ENCODE peak calls at places on chromosomes 2 and 18, in six cellular contexts. One of them, this sample, is unnamed.

GRCh38 chr18:51235011-51235789 is 37.7 kb upstream of the MEX3C start:
- DNase-seq in kidney: no peak
- DNase-seq in stimulated activated CD4-positive, alpha-beta T cell treated with anti-CD3 and anti-CD28 coated beads, Interleukin-1b, Interleukin-23, amount 100 ng/mL, for 1 hour: no peak
- DNase-seq in T-helper 2 cell: no peak
- DNase-seq in posterior vena cava: no peak
- DNase-seq in effector memory CD4-positive, alpha-beta T cell: no peak
- DNase-seq in this sample: no peak

GRCh38 chr18:36411745-36412168 is 114.2 kb downstream of the FHOD3 start:
- DNase-seq in kidney: no peak
- DNase-seq in stimulated activated CD4-positive, alpha-beta T cell treated with anti-CD3 and anti-CD28 coated beads, Interleukin-1b, Interleukin-23, amount 100 ng/mL, for 1 hour: no peak
- DNase-seq in T-helper 2 cell: no peak
- DNase-seq in posterior vena cava: no peak
- DNase-seq in effector memory CD4-positive, alpha-beta T cell: no peak
- DNase-seq in this sample: no peak

GRCh38 chr2:9532421-9532820 is 23.2 kb downstream of the ADAM17 start:
- DNase-seq in kidney: no peak
- DNase-seq in stimulated activated CD4-positive, alpha-beta T cell treated with anti-CD3 and anti-CD28 coated beads, Interleukin-1b, Interleukin-23, amount 100 ng/mL, for 1 hour: no peak
- DNase-seq in T-helper 2 cell: no peak
- DNase-seq in posterior vena cava: no peak
- DNase-seq in effector memory CD4-positive, alpha-beta T cell: no peak
- DNase-seq in this sample: no peak

GRCh38 chr18:9914584-9915290 is 921 bp downstream of the VAPA start:
- DNase-seq in kidney: peak; percentile 92
- DNase-seq in stimulated activated CD4-positive, alpha-beta T cell treated with anti-CD3 and anti-CD28 coated beads, Interleukin-1b, Interleukin-23, amount 100 ng/mL, for 1 hour: peak; percentile 44
- DNase-seq in T-helper 2 cell: peak; percentile 90
- DNase-seq in posterior vena cava: peak; percentile 91
- DNase-seq in effector memory CD4-positive, alpha-beta T cell: peak; percentile 72
- DNase-seq in this sample: peak; percentile 44

GRCh38 chr18:59551902-59552635 is 145.2 kb downstream of the CCBE1 start:
- DNase-seq in kidney: no peak
- DNase-seq in stimulated activated CD4-positive, alpha-beta T cell treated with anti-CD3 and anti-CD28 coated beads, Interleukin-1b, Interleukin-23, amount 100 ng/mL, for 1 hour: no peak
- DNase-seq in T-helper 2 cell: no peak
- DNase-seq in posterior vena cava: no peak
- DNase-seq in effector memory CD4-positive, alpha-beta T cell: no peak
- DNase-seq in this sample: no peak

GRCh38 chr2:42618972-42619371 is 50.5 kb downstream of the MTA3 start:
- DNase-seq in kidney: no peak
- DNase-seq in stimulated activated CD4-positive, alpha-beta T cell treated with anti-CD3 and anti-CD28 coated beads, Interleukin-1b, Interleukin-23, amount 100 ng/mL, for 1 hour: no peak
- DNase-seq in T-helper 2 cell: peak; percentile 68
- DNase-seq in posterior vena cava: no peak
- DNase-seq in effector memory CD4-positive, alpha-beta T cell: no peak
- DNase-seq in this sample: no peak

GRCh38 chr18:3281456-3282400 is 19.8 kb downstream of the MYL12B start:
- DNase-seq in kidney: no peak
- DNase-seq in stimulated activated CD4-positive, alpha-beta T cell treated with anti-CD3 and anti-CD28 coated beads, Interleukin-1b, Interleukin-23, amount 100 ng/mL, for 1 hour: no peak
- DNase-seq in T-helper 2 cell: peak; percentile 77
- DNase-seq in posterior vena cava: no peak
- DNase-seq in effector memory CD4-positive, alpha-beta T cell: no peak
- DNase-seq in this sample: peak; percentile 79

GRCh38 chr2:170744248-170745002 is 25.8 kb upstream of the ERICH2 start:
- DNase-seq in kidney: no peak
- DNase-seq in stimulated activated CD4-positive, alpha-beta T cell treated with anti-CD3 and anti-CD28 coated beads, Interleukin-1b, Interleukin-23, amount 100 ng/mL, for 1 hour: no peak
- DNase-seq in T-helper 2 cell: no peak
- DNase-seq in posterior vena cava: no peak
- DNase-seq in effector memory CD4-positive, alpha-beta T cell: no peak
- DNase-seq in this sample: no peak

GRCh38 chr2:207165121-207166038 is at the start of gene KLF7:
- DNase-seq in kidney: peak; percentile 87
- DNase-seq in stimulated activated CD4-positive, alpha-beta T cell treated with anti-CD3 and anti-CD28 coated beads, Interleukin-1b, Interleukin-23, amount 100 ng/mL, for 1 hour: peak; percentile 32
- DNase-seq in T-helper 2 cell: peak; percentile 86
- DNase-seq in posterior vena cava: peak; percentile 85
- DNase-seq in effector memory CD4-positive, alpha-beta T cell: peak; percentile 20
- DNase-seq in this sample: peak; percentile 56

GRCh38 chr2:113826346-113827285 is 63.3 kb upstream of the ACTR3 start:
- DNase-seq in kidney: no peak
- DNase-seq in stimulated activated CD4-positive, alpha-beta T cell treated with anti-CD3 and anti-CD28 coated beads, Interleukin-1b, Interleukin-23, amount 100 ng/mL, for 1 hour: no peak
- DNase-seq in T-helper 2 cell: no peak
- DNase-seq in posterior vena cava: no peak
- DNase-seq in effector memory CD4-positive, alpha-beta T cell: no peak
- DNase-seq in this sample: no peak

GRCh38 chr2:71240794-71241193 is 13.9 kb upstream of the PAIP2B start:
- DNase-seq in kidney: no peak
- DNase-seq in stimulated activated CD4-positive, alpha-beta T cell treated with anti-CD3 and anti-CD28 coated beads, Interleukin-1b, Interleukin-23, amount 100 ng/mL, for 1 hour: no peak
- DNase-seq in T-helper 2 cell: no peak
- DNase-seq in posterior vena cava: no peak
- DNase-seq in effector memory CD4-positive, alpha-beta T cell: no peak
- DNase-seq in this sample: no peak

GRCh38 chr2:65231892-65232477 is 4.4 kb downstream of the ACTR2 start:
- DNase-seq in kidney: no peak
- DNase-seq in stimulated activated CD4-positive, alpha-beta T cell treated with anti-CD3 and anti-CD28 coated beads, Interleukin-1b, Interleukin-23, amount 100 ng/mL, for 1 hour: no peak
- DNase-seq in T-helper 2 cell: peak; percentile 52
- DNase-seq in posterior vena cava: no peak
- DNase-seq in effector memory CD4-positive, alpha-beta T cell: peak; percentile 5
- DNase-seq in this sample: no peak

GRCh38 chr2:147623328-147623727 is 221.5 kb upstream of the ACVR2A start:
- DNase-seq in kidney: no peak
- DNase-seq in stimulated activated CD4-positive, alpha-beta T cell treated with anti-CD3 and anti-CD28 coated beads, Interleukin-1b, Interleukin-23, amount 100 ng/mL, for 1 hour: no peak
- DNase-seq in T-helper 2 cell: peak; percentile 90
- DNase-seq in posterior vena cava: no peak
- DNase-seq in effector memory CD4-positive, alpha-beta T cell: no peak
- DNase-seq in this sample: no peak

GRCh38 chr2:16170675-16171424 is 230.5 kb downstream of the MYCN start:
- DNase-seq in kidney: no peak
- DNase-seq in stimulated activated CD4-positive, alpha-beta T cell treated with anti-CD3 and anti-CD28 coated beads, Interleukin-1b, Interleukin-23, amount 100 ng/mL, for 1 hour: no peak
- DNase-seq in T-helper 2 cell: no peak
- DNase-seq in posterior vena cava: no peak
- DNase-seq in effector memory CD4-positive, alpha-beta T cell: no peak
- DNase-seq in this sample: no peak

GRCh38 chr2:70948350-70949003 is 12.8 kb downstream of the ATP6V1B1 start:
- DNase-seq in kidney: peak; percentile 90
- DNase-seq in stimulated activated CD4-positive, alpha-beta T cell treated with anti-CD3 and anti-CD28 coated beads, Interleukin-1b, Interleukin-23, amount 100 ng/mL, for 1 hour: peak; percentile 41
- DNase-seq in T-helper 2 cell: peak; percentile 61
- DNase-seq in posterior vena cava: peak; percentile 92
- DNase-seq in effector memory CD4-positive, alpha-beta T cell: peak; percentile 59
- DNase-seq in this sample: peak; percentile 77

GRCh38 chr2:187748958-187749357 is 194.7 kb upstream of the TFPI start:
- DNase-seq in kidney: no peak
- DNase-seq in stimulated activated CD4-positive, alpha-beta T cell treated with anti-CD3 and anti-CD28 coated beads, Interleukin-1b, Interleukin-23, amount 100 ng/mL, for 1 hour: no peak
- DNase-seq in T-helper 2 cell: no peak
- DNase-seq in posterior vena cava: no peak
- DNase-seq in effector memory CD4-positive, alpha-beta T cell: no peak
- DNase-seq in this sample: no peak

GRCh38 chr2:174753038-174753633 is 11.1 kb downstream of the CHRNA1 start:
- DNase-seq in kidney: no peak
- DNase-seq in stimulated activated CD4-positive, alpha-beta T cell treated with anti-CD3 and anti-CD28 coated beads, Interleukin-1b, Interleukin-23, amount 100 ng/mL, for 1 hour: no peak
- DNase-seq in T-helper 2 cell: no peak
- DNase-seq in posterior vena cava: no peak
- DNase-seq in effector memory CD4-positive, alpha-beta T cell: no peak
- DNase-seq in this sample: no peak

GRCh38 chr2:71460595-71461303 is 7.4 kb downstream of the DYSF start:
- DNase-seq in kidney: no peak
- DNase-seq in stimulated activated CD4-positive, alpha-beta T cell treated with anti-CD3 and anti-CD28 coated beads, Interleukin-1b, Interleukin-23, amount 100 ng/mL, for 1 hour: no peak
- DNase-seq in T-helper 2 cell: no peak
- DNase-seq in posterior vena cava: no peak
- DNase-seq in effector memory CD4-positive, alpha-beta T cell: no peak
- DNase-seq in this sample: no peak

GRCh38 chr18:68826111-68826510 is 28.2 kb downstream of the CCDC102B start:
- DNase-seq in kidney: no peak
- DNase-seq in stimulated activated CD4-positive, alpha-beta T cell treated with anti-CD3 and anti-CD28 coated beads, Interleukin-1b, Interleukin-23, amount 100 ng/mL, for 1 hour: no peak
- DNase-seq in T-helper 2 cell: no peak
- DNase-seq in posterior vena cava: peak; percentile 78
- DNase-seq in effector memory CD4-positive, alpha-beta T cell: no peak
- DNase-seq in this sample: no peak

GRCh38 chr2:241540766-241541561 is 17.6 kb upstream of the BOK start:
- DNase-seq in kidney: peak; percentile 85
- DNase-seq in stimulated activated CD4-positive, alpha-beta T cell treated with anti-CD3 and anti-CD28 coated beads, Interleukin-1b, Interleukin-23, amount 100 ng/mL, for 1 hour: peak; percentile 13
- DNase-seq in T-helper 2 cell: peak; percentile 44
- DNase-seq in posterior vena cava: no peak
- DNase-seq in effector memory CD4-positive, alpha-beta T cell: peak; percentile 53
- DNase-seq in this sample: peak; percentile 87

GRCh38 chr2:8515864-8516533 is 165.9 kb upstream of the ID2 start:
- DNase-seq in kidney: no peak
- DNase-seq in stimulated activated CD4-positive, alpha-beta T cell treated with anti-CD3 and anti-CD28 coated beads, Interleukin-1b, Interleukin-23, amount 100 ng/mL, for 1 hour: no peak
- DNase-seq in T-helper 2 cell: peak; percentile 61
- DNase-seq in posterior vena cava: peak; percentile 35
- DNase-seq in effector memory CD4-positive, alpha-beta T cell: no peak
- DNase-seq in this sample: no peak

GRCh38 chr2:50438293-50438692 is 593.6 kb downstream of the NRXN1 start:
- DNase-seq in kidney: no peak
- DNase-seq in stimulated activated CD4-positive, alpha-beta T cell treated with anti-CD3 and anti-CD28 coated beads, Interleukin-1b, Interleukin-23, amount 100 ng/mL, for 1 hour: no peak
- DNase-seq in T-helper 2 cell: no peak
- DNase-seq in posterior vena cava: no peak
- DNase-seq in effector memory CD4-positive, alpha-beta T cell: no peak
- DNase-seq in this sample: peak; percentile 48

GRCh38 chr18:12336887-12337286 is 28.8 kb downstream of the TUBB6 start:
- DNase-seq in kidney: no peak
- DNase-seq in stimulated activated CD4-positive, alpha-beta T cell treated with anti-CD3 and anti-CD28 coated beads, Interleukin-1b, Interleukin-23, amount 100 ng/mL, for 1 hour: no peak
- DNase-seq in T-helper 2 cell: no peak
- DNase-seq in posterior vena cava: no peak
- DNase-seq in effector memory CD4-positive, alpha-beta T cell: no peak
- DNase-seq in this sample: no peak

GRCh38 chr2:216519154-216519762 is 20.6 kb downstream of the RPL37A start:
- DNase-seq in kidney: no peak
- DNase-seq in stimulated activated CD4-positive, alpha-beta T cell treated with anti-CD3 and anti-CD28 coated beads, Interleukin-1b, Interleukin-23, amount 100 ng/mL, for 1 hour: no peak
- DNase-seq in T-helper 2 cell: peak; percentile 65
- DNase-seq in posterior vena cava: no peak
- DNase-seq in effector memory CD4-positive, alpha-beta T cell: no peak
- DNase-seq in this sample: peak; percentile 69

GRCh38 chr18:49664086-49664890 is 102.4 kb downstream of the LIPG start:
- DNase-seq in kidney: no peak
- DNase-seq in stimulated activated CD4-positive, alpha-beta T cell treated with anti-CD3 and anti-CD28 coated beads, Interleukin-1b, Interleukin-23, amount 100 ng/mL, for 1 hour: no peak
- DNase-seq in T-helper 2 cell: no peak
- DNase-seq in posterior vena cava: no peak
- DNase-seq in effector memory CD4-positive, alpha-beta T cell: no peak
- DNase-seq in this sample: no peak

GRCh38 chr2:47257837-47258436 is 102.8 kb upstream of the STPG4 start:
- DNase-seq in kidney: no peak
- DNase-seq in stimulated activated CD4-positive, alpha-beta T cell treated with anti-CD3 and anti-CD28 coated beads, Interleukin-1b, Interleukin-23, amount 100 ng/mL, for 1 hour: no peak
- DNase-seq in T-helper 2 cell: no peak
- DNase-seq in posterior vena cava: no peak
- DNase-seq in effector memory CD4-positive, alpha-beta T cell: no peak
- DNase-seq in this sample: no peak

GRCh38 chr2:190717764-190718651 is 69.1 kb downstream of the NAB1 start:
- DNase-seq in kidney: no peak
- DNase-seq in stimulated activated CD4-positive, alpha-beta T cell treated with anti-CD3 and anti-CD28 coated beads, Interleukin-1b, Interleukin-23, amount 100 ng/mL, for 1 hour: no peak
- DNase-seq in T-helper 2 cell: no peak
- DNase-seq in posterior vena cava: no peak
- DNase-seq in effector memory CD4-positive, alpha-beta T cell: no peak
- DNase-seq in this sample: no peak

GRCh38 chr2:9311488-9311887 is 104.9 kb downstream of the ASAP2 start:
- DNase-seq in kidney: peak; percentile 81
- DNase-seq in stimulated activated CD4-positive, alpha-beta T cell treated with anti-CD3 and anti-CD28 coated beads, Interleukin-1b, Interleukin-23, amount 100 ng/mL, for 1 hour: no peak
- DNase-seq in T-helper 2 cell: no peak
- DNase-seq in posterior vena cava: peak; percentile 87
- DNase-seq in effector memory CD4-positive, alpha-beta T cell: no peak
- DNase-seq in this sample: peak; percentile 79

GRCh38 chr2:10064932-10065682 is 15.1 kb downstream of the CYS1 start:
- DNase-seq in kidney: peak; percentile 41
- DNase-seq in stimulated activated CD4-positive, alpha-beta T cell treated with anti-CD3 and anti-CD28 coated beads, Interleukin-1b, Interleukin-23, amount 100 ng/mL, for 1 hour: no peak
- DNase-seq in T-helper 2 cell: no peak
- DNase-seq in posterior vena cava: peak; percentile 74
- DNase-seq in effector memory CD4-positive, alpha-beta T cell: no peak
- DNase-seq in this sample: no peak

GRCh38 chr2:216620806-216621205 is 12.4 kb upstream of the IGFBP2 start:
- DNase-seq in kidney: no peak
- DNase-seq in stimulated activated CD4-positive, alpha-beta T cell treated with anti-CD3 and anti-CD28 coated beads, Interleukin-1b, Interleukin-23, amount 100 ng/mL, for 1 hour: no peak
- DNase-seq in T-helper 2 cell: no peak
- DNase-seq in posterior vena cava: no peak
- DNase-seq in effector memory CD4-positive, alpha-beta T cell: no peak
- DNase-seq in this sample: no peak

GRCh38 chr2:45496869-45497268 is 114.2 kb downstream of the SRBD1 start:
- DNase-seq in kidney: no peak
- DNase-seq in stimulated activated CD4-positive, alpha-beta T cell treated with anti-CD3 and anti-CD28 coated beads, Interleukin-1b, Interleukin-23, amount 100 ng/mL, for 1 hour: no peak
- DNase-seq in T-helper 2 cell: peak; percentile 19
- DNase-seq in posterior vena cava: no peak
- DNase-seq in effector memory CD4-positive, alpha-beta T cell: no peak
- DNase-seq in this sample: no peak

GRCh38 chr2:77831471-77831870 is 309.3 kb upstream of the LRRTM4 start:
- DNase-seq in kidney: no peak
- DNase-seq in stimulated activated CD4-positive, alpha-beta T cell treated with anti-CD3 and anti-CD28 coated beads, Interleukin-1b, Interleukin-23, amount 100 ng/mL, for 1 hour: no peak
- DNase-seq in T-helper 2 cell: no peak
- DNase-seq in posterior vena cava: no peak
- DNase-seq in effector memory CD4-positive, alpha-beta T cell: no peak
- DNase-seq in this sample: no peak

GRCh38 chr2:5695641-5696350 is 3.6 kb downstream of the SOX11 start:
- DNase-seq in kidney: no peak
- DNase-seq in stimulated activated CD4-positive, alpha-beta T cell treated with anti-CD3 and anti-CD28 coated beads, Interleukin-1b, Interleukin-23, amount 100 ng/mL, for 1 hour: no peak
- DNase-seq in T-helper 2 cell: no peak
- DNase-seq in posterior vena cava: no peak
- DNase-seq in effector memory CD4-positive, alpha-beta T cell: no peak
- DNase-seq in this sample: no peak

GRCh38 chr2:144443837-144444236 is 76.1 kb downstream of the ZEB2 start:
- DNase-seq in kidney: no peak
- DNase-seq in stimulated activated CD4-positive, alpha-beta T cell treated with anti-CD3 and anti-CD28 coated beads, Interleukin-1b, Interleukin-23, amount 100 ng/mL, for 1 hour: no peak
- DNase-seq in T-helper 2 cell: no peak
- DNase-seq in posterior vena cava: no peak
- DNase-seq in effector memory CD4-positive, alpha-beta T cell: no peak
- DNase-seq in this sample: no peak

GRCh38 chr18:32355896-32356295 is 114.8 kb downstream of the GAREM1 start:
- DNase-seq in kidney: no peak
- DNase-seq in stimulated activated CD4-positive, alpha-beta T cell treated with anti-CD3 and anti-CD28 coated beads, Interleukin-1b, Interleukin-23, amount 100 ng/mL, for 1 hour: no peak
- DNase-seq in T-helper 2 cell: no peak
- DNase-seq in posterior vena cava: no peak
- DNase-seq in effector memory CD4-positive, alpha-beta T cell: no peak
- DNase-seq in this sample: no peak

This sample was measured in cerebellum.